ENCODE peak calls at places on chromosome 20, in ten cellular contexts. One of them, this sample, is unnamed. For H3K4me1, the result is how much of the 10 kb centered on the place peaks cover.

GRCh38 chr20:17808357-17808756 is 108.6 kb downstream of the BANF2 start:
- DNase-seq in heart left ventricle: peak
- DNase-seq in esophagus squamous epithelium: no peak
- DNase-seq in stomach: no peak
- DNase-seq in transverse colon: no peak
- DNase-seq in K562: no peak
- DNase-seq in breast epithelium: no peak
- DNase-seq in adrenal gland: peak
- DNase-seq in ovary: peak
- DNase-seq in IMR-90: peak
- DNase-seq in this sample: no peak

GRCh38 chr20:36461600-36462439 is 79.5 kb upstream of the MYL9 start:
- DNase-seq in heart left ventricle: peak
- DNase-seq in esophagus squamous epithelium: no peak
- DNase-seq in stomach: peak
- DNase-seq in transverse colon: peak
- DNase-seq in K562: peak
- DNase-seq in breast epithelium: peak
- DNase-seq in adrenal gland: peak
- DNase-seq in ovary: peak
- DNase-seq in IMR-90: peak
- DNase-seq in this sample: no peak

GRCh38 chr20:2093200-2093781 is 8.3 kb upstream of the STK35 start:
- DNase-seq in heart left ventricle: no peak
- DNase-seq in esophagus squamous epithelium: no peak
- DNase-seq in stomach: peak
- DNase-seq in transverse colon: peak
- DNase-seq in K562: peak
- DNase-seq in breast epithelium: no peak
- DNase-seq in adrenal gland: no peak
- DNase-seq in ovary: no peak
- DNase-seq in IMR-90: no peak
- DNase-seq in this sample: no peak

GRCh38 chr20:10119336-10119735 is 84.5 kb downstream of the ANKEF1 start:
- DNase-seq in heart left ventricle: no peak
- DNase-seq in esophagus squamous epithelium: no peak
- DNase-seq in stomach: no peak
- DNase-seq in transverse colon: no peak
- DNase-seq in K562: no peak
- DNase-seq in breast epithelium: no peak
- DNase-seq in adrenal gland: no peak
- DNase-seq in ovary: no peak
- DNase-seq in IMR-90: no peak
- DNase-seq in this sample: no peak

GRCh38 chr20:64238115-64238825 is 17.3 kb upstream of the PCMTD2 start:
- DNase-seq in heart left ventricle: no peak
- DNase-seq in esophagus squamous epithelium: no peak
- DNase-seq in stomach: no peak
- DNase-seq in transverse colon: no peak
- DNase-seq in K562: no peak
- DNase-seq in breast epithelium: no peak
- DNase-seq in adrenal gland: no peak
- DNase-seq in ovary: peak
- DNase-seq in IMR-90: no peak
- DNase-seq in this sample: no peak

GRCh38 chr20:36880741-36881250 is 4.9 kb downstream of the TLDC2 start:
- DNase-seq in heart left ventricle: no peak
- DNase-seq in esophagus squamous epithelium: no peak
- DNase-seq in stomach: no peak
- DNase-seq in transverse colon: no peak
- DNase-seq in K562: no peak
- DNase-seq in breast epithelium: no peak
- DNase-seq in adrenal gland: no peak
- DNase-seq in ovary: no peak
- DNase-seq in IMR-90: no peak
- DNase-seq in this sample: no peak

GRCh38 chr20:7765221-7765620 is 175.0 kb downstream of the HAO1 start:
- DNase-seq in heart left ventricle: no peak
- DNase-seq in esophagus squamous epithelium: no peak
- DNase-seq in stomach: no peak
- DNase-seq in transverse colon: no peak
- DNase-seq in K562: no peak
- DNase-seq in breast epithelium: no peak
- DNase-seq in adrenal gland: no peak
- DNase-seq in ovary: no peak
- DNase-seq in IMR-90: no peak
- DNase-seq in this sample: no peak

GRCh38 chr20:2133318-2134183 is 31.9 kb downstream of the STK35 start:
- DNase-seq in heart left ventricle: no peak
- DNase-seq in esophagus squamous epithelium: no peak
- DNase-seq in stomach: no peak
- DNase-seq in transverse colon: no peak
- DNase-seq in K562: no peak
- DNase-seq in breast epithelium: no peak
- DNase-seq in adrenal gland: peak
- DNase-seq in ovary: no peak
- DNase-seq in IMR-90: peak
- DNase-seq in this sample: no peak

GRCh38 chr20:10652660-10653191 is 21.1 kb downstream of the JAG1 start:
- DNase-seq in heart left ventricle: no peak
- DNase-seq in esophagus squamous epithelium: no peak
- DNase-seq in stomach: no peak
- DNase-seq in transverse colon: no peak
- DNase-seq in K562: no peak
- DNase-seq in breast epithelium: no peak
- DNase-seq in adrenal gland: no peak
- DNase-seq in ovary: no peak
- DNase-seq in IMR-90: peak
- DNase-seq in this sample: no peak

GRCh38 chr20:34709836-34710567 is 5.9 kb downstream of the TP53INP2 start:
- DNase-seq in heart left ventricle: peak
- DNase-seq in esophagus squamous epithelium: no peak
- DNase-seq in stomach: peak
- DNase-seq in transverse colon: peak
- DNase-seq in K562: peak
- DNase-seq in breast epithelium: peak
- DNase-seq in adrenal gland: peak
- DNase-seq in ovary: peak
- DNase-seq in IMR-90: peak
- DNase-seq in this sample: peak

GRCh38 chr20:33669873-33670640 is 3.3 kb downstream of the ACTL10 start:
- DNase-seq in heart left ventricle: no peak
- DNase-seq in esophagus squamous epithelium: no peak
- DNase-seq in stomach: no peak
- DNase-seq in transverse colon: no peak
- DNase-seq in K562: no peak
- DNase-seq in breast epithelium: no peak
- DNase-seq in adrenal gland: no peak
- DNase-seq in ovary: no peak
- DNase-seq in IMR-90: no peak
- DNase-seq in this sample: no peak

GRCh38 chr20:33668087-33668790 is 1.5 kb downstream of the ACTL10 start:
- DNase-seq in heart left ventricle: peak
- DNase-seq in esophagus squamous epithelium: no peak
- DNase-seq in stomach: peak
- DNase-seq in transverse colon: no peak
- DNase-seq in K562: peak
- DNase-seq in breast epithelium: peak
- DNase-seq in adrenal gland: peak
- DNase-seq in ovary: no peak
- DNase-seq in IMR-90: no peak
- DNase-seq in this sample: peak

GRCh38 chr20:33669224-33669623 is 2.5 kb downstream of the ACTL10 start:
- DNase-seq in heart left ventricle: no peak
- DNase-seq in esophagus squamous epithelium: no peak
- DNase-seq in stomach: no peak
- DNase-seq in transverse colon: no peak
- DNase-seq in K562: no peak
- DNase-seq in breast epithelium: no peak
- DNase-seq in adrenal gland: no peak
- DNase-seq in ovary: no peak
- DNase-seq in IMR-90: no peak
- DNase-seq in this sample: no peak

GRCh38 chr20:33667245-33668086 is 723 bp downstream of the ACTL10 start:
- DNase-seq in heart left ventricle: peak
- DNase-seq in esophagus squamous epithelium: no peak
- DNase-seq in stomach: peak
- DNase-seq in transverse colon: peak
- DNase-seq in K562: peak
- DNase-seq in breast epithelium: peak
- DNase-seq in adrenal gland: peak
- DNase-seq in ovary: peak
- DNase-seq in IMR-90: peak
- DNase-seq in this sample: peak

GRCh38 chr20:33668791-33669155 is 2.0 kb downstream of the ACTL10 start:
- DNase-seq in heart left ventricle: no peak
- DNase-seq in esophagus squamous epithelium: no peak
- DNase-seq in stomach: no peak
- DNase-seq in transverse colon: no peak
- DNase-seq in K562: no peak
- DNase-seq in breast epithelium: no peak
- DNase-seq in adrenal gland: no peak
- DNase-seq in ovary: no peak
- DNase-seq in IMR-90: no peak
- DNase-seq in this sample: no peak
- H3K4me1 ChIP-seq in heart left ventricle: under half
- H3K4me1 ChIP-seq in esophagus squamous epithelium: under half
- H3K4me1 ChIP-seq in stomach: half or more
- H3K4me1 ChIP-seq in transverse colon: under half
- H3K4me1 ChIP-seq in K562: under half
- H3K4me1 ChIP-seq in breast epithelium: under half
- H3K4me1 ChIP-seq in adrenal gland: under half
- H3K4me1 ChIP-seq in ovary: under half
- H3K4me1 ChIP-seq in IMR-90: under half
- H3K4me1 ChIP-seq in this sample: half or more

GRCh38 chr20:38447931-38448675 is 13.0 kb upstream of the SNHG17 start:
- DNase-seq in heart left ventricle: no peak
- DNase-seq in esophagus squamous epithelium: no peak
- DNase-seq in stomach: no peak
- DNase-seq in transverse colon: no peak
- DNase-seq in K562: no peak
- DNase-seq in breast epithelium: no peak
- DNase-seq in adrenal gland: no peak
- DNase-seq in ovary: no peak
- DNase-seq in IMR-90: no peak
- DNase-seq in this sample: no peak

GRCh38 chr20:38445402-38445801 is 10.3 kb upstream of the SNHG17 start:
- DNase-seq in heart left ventricle: no peak
- DNase-seq in esophagus squamous epithelium: no peak
- DNase-seq in stomach: no peak
- DNase-seq in transverse colon: no peak
- DNase-seq in K562: no peak
- DNase-seq in breast epithelium: no peak
- DNase-seq in adrenal gland: no peak
- DNase-seq in ovary: no peak
- DNase-seq in IMR-90: no peak
- DNase-seq in this sample: no peak

GRCh38 chr20:38445901-38446425 is 10.8 kb upstream of the SNHG17 start:
- DNase-seq in heart left ventricle: no peak
- DNase-seq in esophagus squamous epithelium: no peak
- DNase-seq in stomach: no peak
- DNase-seq in transverse colon: no peak
- DNase-seq in K562: no peak
- DNase-seq in breast epithelium: no peak
- DNase-seq in adrenal gland: no peak
- DNase-seq in ovary: peak
- DNase-seq in IMR-90: no peak
- DNase-seq in this sample: no peak

GRCh38 chr20:38447251-38447661 is 12.1 kb upstream of the SNHG17 start:
- DNase-seq in heart left ventricle: no peak
- DNase-seq in esophagus squamous epithelium: no peak
- DNase-seq in stomach: no peak
- DNase-seq in transverse colon: peak
- DNase-seq in K562: no peak
- DNase-seq in breast epithelium: no peak
- DNase-seq in adrenal gland: no peak
- DNase-seq in ovary: no peak
- DNase-seq in IMR-90: no peak
- DNase-seq in this sample: no peak

DNA sequence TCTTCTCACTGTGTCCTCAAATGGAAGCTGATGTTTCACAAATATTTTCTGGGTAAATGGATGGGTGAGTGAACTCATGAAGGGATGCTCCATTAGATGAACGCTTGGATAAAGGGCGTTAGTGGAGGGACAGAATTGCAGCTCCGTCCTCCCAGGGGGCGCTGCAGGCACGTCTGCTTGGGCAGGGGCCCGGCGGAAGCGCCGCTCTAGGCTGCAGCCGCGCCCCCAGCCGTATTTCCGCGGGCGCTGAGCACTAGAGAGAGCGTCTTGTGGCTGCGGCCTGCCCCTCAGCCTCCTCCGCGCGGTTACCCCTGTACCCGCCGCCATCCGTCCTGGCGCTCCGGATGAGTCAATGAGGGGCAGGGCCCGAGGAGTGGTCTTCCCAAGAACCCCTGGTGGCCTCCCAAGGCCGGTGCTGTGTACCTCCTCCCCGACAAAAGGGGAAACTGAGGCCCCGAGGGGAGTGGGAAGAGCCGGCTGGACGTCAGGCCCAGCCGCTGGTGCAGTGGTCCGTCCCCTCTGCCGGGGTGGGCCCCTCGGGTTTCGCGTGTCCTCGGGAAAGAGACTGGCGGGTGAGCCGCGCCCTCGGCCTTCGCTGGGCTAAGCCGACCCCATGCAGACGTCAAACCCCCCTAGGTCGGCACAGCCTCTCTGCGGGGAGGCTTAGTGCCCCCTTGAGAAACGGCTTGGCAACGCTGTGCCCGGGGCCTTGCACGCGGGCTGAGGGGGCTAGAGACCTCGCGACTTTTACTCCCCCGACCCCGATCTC is 11.5 kb upstream of the SNHG17 start:
- DNase-seq in heart left ventricle: peak
- DNase-seq in esophagus squamous epithelium: peak
- DNase-seq in stomach: peak
- DNase-seq in transverse colon: peak
- DNase-seq in K562: peak
- DNase-seq in breast epithelium: peak
- DNase-seq in adrenal gland: peak
- DNase-seq in ovary: peak
- DNase-seq in IMR-90: peak
- DNase-seq in this sample: peak
- TF ChIP-seq POLR2A in heart left ventricle: no peak
- TF ChIP-seq POLR2A in esophagus squamous epithelium: peak
- TF ChIP-seq POLR2A in stomach: no peak
- TF ChIP-seq POLR2A in transverse colon: peak
- TF ChIP-seq POLR2A in K562: peak
- TF ChIP-seq POLR2A in breast epithelium: peak
- TF ChIP-seq POLR2A in adrenal gland: peak
- TF ChIP-seq POLR2A in ovary: peak
- TF ChIP-seq POLR2A in IMR-90: peak
- TF ChIP-seq POLR2A in this sample: peak

GRCh38 chr20:24993337-24994185 is 1.0 kb upstream of the APMAP start:
- DNase-seq in heart left ventricle: no peak
- DNase-seq in esophagus squamous epithelium: no peak
- DNase-seq in stomach: no peak
- DNase-seq in transverse colon: no peak
- DNase-seq in K562: no peak
- DNase-seq in breast epithelium: no peak
- DNase-seq in adrenal gland: no peak
- DNase-seq in ovary: no peak
- DNase-seq in IMR-90: peak
- DNase-seq in this sample: peak
- H3K4me1 ChIP-seq in heart left ventricle: under half
- H3K4me1 ChIP-seq in esophagus squamous epithelium: under half
- H3K4me1 ChIP-seq in stomach: half or more
- H3K4me1 ChIP-seq in transverse colon: under half
- H3K4me1 ChIP-seq in K562: under half
- H3K4me1 ChIP-seq in breast epithelium: under half
- H3K4me1 ChIP-seq in adrenal gland: under half
- H3K4me1 ChIP-seq in ovary: under half
- H3K4me1 ChIP-seq in IMR-90: under half
- H3K4me1 ChIP-seq in this sample: under half

GRCh38 chr20:25390538-25391528 is at the start of gene ABHD12:
- DNase-seq in heart left ventricle: peak
- DNase-seq in esophagus squamous epithelium: peak
- DNase-seq in stomach: peak
- DNase-seq in transverse colon: peak
- DNase-seq in K562: peak
- DNase-seq in breast epithelium: peak
- DNase-seq in adrenal gland: peak
- DNase-seq in ovary: peak
- DNase-seq in IMR-90: peak
- DNase-seq in this sample: peak
- TF ChIP-seq POLR2A in heart left ventricle: peak
- TF ChIP-seq POLR2A in esophagus squamous epithelium: no peak
- TF ChIP-seq POLR2A in stomach: peak
- TF ChIP-seq POLR2A in transverse colon: peak
- TF ChIP-seq POLR2A in K562: peak
- TF ChIP-seq POLR2A in breast epithelium: no peak
- TF ChIP-seq POLR2A in adrenal gland: peak
- TF ChIP-seq POLR2A in ovary: peak
- TF ChIP-seq POLR2A in IMR-90: peak
- TF ChIP-seq POLR2A in this sample: peak